ENCODE peak calls at places on chromosomes 2 and 18, in five cellular contexts. F is hepatic stellate cell; A is central memory CD4-positive, alpha-beta T cell; N is NCI-H2081; G is endothelial cell. Q is an unnamed sample.

GRCh38 chr18:43681661-43682060 is 404.4 kb upstream of the SYT4 start:
- DNase-seq in A (no peak), N (no peak), G (no peak), F (no peak), Q (no peak)

GRCh38 chr2:65056990-65057375 is 767 bp downstream of the CEP68 start:
- DNase-seq in A (peak), G (no peak), F (no peak), N (no peak), Q (no peak)

GRCh38 chr18:38887671-38888020 is 1322.0 kb upstream of the CELF4 start:
- DNase-seq in G (no peak), A (no peak), N (no peak), F (no peak), Q (no peak)

GRCh38 chr2:60707750-60708371 is 48.2 kb upstream of the PAPOLG start:
- DNase-seq in G (no peak), A (peak), N (peak), F (peak), Q (peak)

GRCh38 chr18:25510096-25510495 is 158.1 kb upstream of the ZNF521 start:
- DNase-seq in A (no peak), G (no peak), F (no peak), N (no peak), Q (no peak)

GRCh38 chr2:75277111-75277510 is 77.8 kb upstream of the TACR1 start:
- DNase-seq in G (no peak), N (no peak), F (peak), A (no peak), Q (peak)

GRCh38 chr2:190800528-190800927 is 80.1 kb upstream of the GLS start:
- DNase-seq in F (no peak), A (no peak), G (no peak), N (no peak), Q (no peak)

GRCh38 chr2:172931923-172932520 is 143.6 kb upstream of the MAP3K20 start:
- DNase-seq in N (peak), A (peak), G (peak), F (no peak), Q (peak)

GRCh38 chr2:105744909-105745853 is at the start of gene NCK2:
- DNase-seq in A (no peak), F (peak), N (no peak), G (peak), Q (no peak)

GRCh38 chr2:34849827-34850226 is 1250.7 kb upstream of the FAM98A start:
- DNase-seq in N (no peak), A (no peak), G (no peak), F (no peak), Q (no peak)

GRCh38 chr2:146240376-146240775 is 1604.5 kb upstream of the ACVR2A start:
- DNase-seq in N (no peak), A (no peak), G (no peak), F (no peak), Q (no peak)

GRCh38 chr2:233380132-233381012 is 26.1 kb downstream of the DGKD start:
- DNase-seq in A (no peak), F (no peak), G (no peak), N (no peak), Q (no peak)

GRCh38 chr2:228242591-228242990 is 61.1 kb upstream of the SPHKAP start:
- DNase-seq in N (no peak), G (no peak), A (no peak), F (no peak), Q (no peak)

GRCh38 chr2:160367887-160368286 is 125.7 kb downstream of the RBMS1 start:
- DNase-seq in F (peak), N (no peak), G (no peak), A (no peak), Q (peak)

GRCh38 chr2:211454684-211455083 is 898.3 kb downstream of the CPS1 start:
- DNase-seq in N (peak), A (no peak), F (no peak), G (no peak), Q (no peak)

GRCh38 chr2:42754021-42754775 is 9.7 kb downstream of the OXER1 start:
- DNase-seq in N (no peak), F (no peak), G (no peak), A (no peak), Q (no peak)

GRCh38 chr2:105593221-105593967 is 151.3 kb upstream of the NCK2 start:
- DNase-seq in F (no peak), G (no peak), A (no peak), N (no peak), Q (no peak)

GRCh38 chr2:147352294-147352693 is 492.5 kb upstream of the ACVR2A start:
- DNase-seq in G (no peak), N (no peak), A (no peak), F (no peak), Q (no peak)

GRCh38 chr2:108417254-108417653 is 31.8 kb upstream of the GCC2 start:
- DNase-seq in G (no peak), N (no peak), A (no peak), F (no peak), Q (no peak)

GRCh38 chr18:11736656-11737055 is 47.6 kb downstream of the GNAL start:
- DNase-seq in A (no peak), G (no peak), F (no peak), N (no peak), Q (no peak)

GRCh38 chr2:25618676-25619075 is 54.7 kb downstream of the DTNB start:
- DNase-seq in F (peak), N (peak), G (no peak), A (no peak), Q (peak)

GRCh38 chr2:42809131-42809875 is 16.9 kb upstream of the HAAO start:
- DNase-seq in N (peak), G (no peak), A (no peak), F (no peak), Q (peak)

GRCh38 chr18:76529433-76529811 is 34.4 kb upstream of the ZNF516 start:
- DNase-seq in A (no peak), G (no peak), N (no peak), F (no peak), Q (no peak)

GRCh38 chr18:62897153-62897552 is 181.8 kb downstream of the PHLPP1 start:
- DNase-seq in N (no peak), A (no peak), G (no peak), F (peak), Q (peak)

GRCh38 chr2:31440764-31441163 is 26.2 kb upstream of the XDH start:
- DNase-seq in A (no peak), N (no peak), G (no peak), F (peak), Q (no peak)

GRCh38 chr2:46236876-46237859 is 60.0 kb upstream of the EPAS1 start:
- DNase-seq in F (no peak), A (no peak), G (no peak), N (no peak), Q (no peak)

GRCh38 chr2:232588680-232589585 is 38.4 kb downstream of the EIF4E2 start:
- DNase-seq in N (peak), A (no peak), G (no peak), F (no peak), Q (peak)

GRCh38 chr18:10406172-10406663 is 48.2 kb upstream of the APCDD1 start:
- DNase-seq in G (no peak), A (no peak), N (peak), F (no peak), Q (no peak)

GRCh38 chr2:28603821-28604220 is 108.0 kb downstream of the PLB1 start:
- DNase-seq in N (no peak), G (no peak), A (no peak), F (no peak), Q (no peak)

GRCh38 chr2:42459296-42459695 is 34.5 kb downstream of the KCNG3 start:
- DNase-seq in G (no peak), F (no peak), A (no peak), N (no peak), Q (no peak)

GRCh38 chr2:62197609-62198236 is 1.8 kb downstream of the B3GNT2 start:
- DNase-seq in N (no peak), G (peak), A (no peak), F (peak), Q (no peak)

GRCh38 chr2:215461836-215462532 is 26.1 kb upstream of the FN1 start:
- DNase-seq in G (no peak), F (no peak), A (no peak), N (no peak), Q (peak)

GRCh38 chr2:45302011-45302325 is 292.7 kb upstream of the SIX2 start:
- DNase-seq in N (peak), A (no peak), G (no peak), F (no peak), Q (no peak)

GRCh38 chr2:133829686-133830085 is 261.4 kb upstream of the NCKAP5 start:
- DNase-seq in F (no peak), N (no peak), A (no peak), G (no peak), Q (peak)

GRCh38 chr2:104836253-104836652 is 17.7 kb upstream of the POU3F3 start:
- DNase-seq in N (no peak), G (no peak), F (no peak), A (no peak), Q (no peak)

Q was measured in kidney glomerular epithelial cell.